ENCODE peak calls at places on chromosomes 7 and 10, in five cellular contexts. T is cardiac fibroblast, M is PC-3, S is AG09309, V is left lung. B is an unnamed sample.
A peak's percentile ranks its signal among the peaks of the same experiment; 100 is the strongest.

GRCh38 chr7:45219801-45220200 is 62.2 kb downstream of the RAMP3 start:
- DNase-seq in V (no peak), S (no peak), T (no peak), M (no peak), B (no peak)

GRCh38 chr7:110105840-110106239 is 985.1 kb upstream of the LRRN3 start:
- DNase-seq in T (no peak), V (no peak), S (no peak), M (no peak), B (no peak)

GRCh38 chr10:68330852-68331454 is 911 bp upstream of the HNRNPH3 start:
- DNase-seq in V (peak; percentile 66), M (no peak), S (no peak), T (peak; percentile 49), B (no peak)

GRCh38 chr10:42556931-42557330 is 81.4 kb downstream of the ZNF33B start:
- DNase-seq in V (no peak), T (no peak), M (no peak), S (no peak), B (no peak)

GRCh38 chr7:48035967-48036478 is 680 bp downstream of the C7orf57 start:
- DNase-seq in S (no peak), T (peak; percentile 31), M (peak; percentile 24), V (peak; percentile 88), B (no peak)

GRCh38 chr7:37390149-37390548 is 58.5 kb downstream of the ELMO1 start:
- DNase-seq in S (no peak), V (no peak), M (no peak), T (no peak), B (no peak)

GRCh38 chr10:101694674-101695403 is at the start of gene FBXW4:
- DNase-seq in V (peak; percentile 93), T (peak; percentile 34), M (peak; percentile 32), S (no peak), B (peak; percentile 55)

GRCh38 chr7:90180011-90180585 is 25.8 kb downstream of the STEAP1 start:
- DNase-seq in S (peak; percentile 41), V (no peak), T (peak; percentile 93), M (peak; percentile 55), B (peak; percentile 53)

GRCh38 chr10:34666008-34666700 is 148.9 kb downstream of the PARD3 start:
- DNase-seq in V (no peak), M (peak; percentile 100), T (peak; percentile 97), S (peak; percentile 86), B (peak; percentile 88)

GRCh38 chr10:132101529-132101928 is 35.8 kb downstream of the JAKMIP3 start:
- DNase-seq in T (no peak), V (peak; percentile 39), M (no peak), S (no peak), B (no peak)

GRCh38 chr10:29816801-29817558 is 182.2 kb upstream of the SVIL start:
- DNase-seq in S (no peak), T (no peak), M (no peak), V (no peak), B (no peak)

GRCh38 chr10:79024716-79025112 is 44.1 kb upstream of the ZMIZ1 start:
- DNase-seq in S (no peak), T (no peak), M (no peak), V (no peak), B (no peak)

GRCh38 chr10:78434886-78435285 is 401.2 kb downstream of the RPS24 start:
- DNase-seq in V (no peak), S (no peak), M (no peak), T (no peak), B (no peak)

GRCh38 chr7:92547579-92547978 is 19.0 kb downstream of the RBM48 start:
- DNase-seq in M (no peak), S (no peak), V (peak; percentile 42), T (peak; percentile 6), B (no peak)

GRCh38 chr10:784377-784758 is 94.9 kb upstream of the DIP2C start:
- DNase-seq in T (no peak), M (no peak), S (no peak), V (peak; percentile 68), B (no peak)

GRCh38 chr7:25849361-25850184 is 302.4 kb upstream of the NFE2L3 start:
- DNase-seq in S (no peak), T (peak; percentile 98), M (peak; percentile 38), V (no peak), B (no peak)

GRCh38 chr7:82164813-82165212 is 278.8 kb downstream of the CACNA2D1 start:
- DNase-seq in S (peak; percentile 60), T (peak; percentile 82), M (peak; percentile 58), V (no peak), B (peak; percentile 71)

GRCh38 chr7:151759591-151760042 is 117.3 kb downstream of the PRKAG2 start:
- DNase-seq in V (no peak), T (peak; percentile 72), M (peak; percentile 76), S (no peak), B (peak; percentile 70)

GRCh38 chr7:45224832-45225231 is 67.2 kb downstream of the RAMP3 start:
- DNase-seq in M (no peak), T (no peak), S (no peak), V (no peak), B (no peak)

DNA sequence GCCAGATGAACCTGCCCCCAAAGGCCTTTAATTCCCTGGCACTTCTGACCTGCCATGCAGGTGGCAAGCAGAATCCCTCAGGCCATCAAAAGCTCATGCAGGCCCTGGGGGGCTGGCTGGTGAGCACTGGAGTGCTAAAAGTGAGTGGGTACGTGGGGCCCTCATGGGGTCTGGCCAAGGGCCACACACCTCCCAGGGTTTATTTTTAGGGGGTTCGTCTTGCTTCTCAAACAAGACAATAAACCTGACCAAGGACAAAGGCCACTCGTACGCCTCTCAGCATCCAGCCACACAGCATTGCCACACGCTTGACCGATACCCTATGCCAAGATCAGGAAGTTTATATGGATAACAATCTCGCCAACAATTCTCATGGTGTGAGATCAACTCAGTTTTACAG is 33.1 kb upstream of the DOCK1 start:
- DNase-seq in S (no peak), M (no peak), T (no peak), V (no peak), B (no peak)
- TF ChIP-seq CTCF in S (no peak), M (no peak), T (no peak), V (no peak), B (no peak)

DNA sequence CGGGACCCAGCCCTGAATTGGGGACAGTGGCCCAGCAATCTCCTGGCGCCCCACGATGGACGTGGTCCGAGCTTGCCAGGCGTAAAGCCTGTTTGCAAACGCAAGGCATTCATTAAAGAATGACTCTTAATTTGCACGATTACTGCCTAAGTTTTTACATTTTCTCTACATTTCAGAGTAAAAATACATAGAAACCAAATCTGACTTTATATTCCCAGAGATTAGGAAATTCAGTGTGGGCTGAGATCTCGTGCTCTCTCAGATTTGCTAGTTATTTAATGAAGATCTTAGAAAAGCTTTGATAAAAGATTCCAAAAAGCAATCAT is 337 bp upstream of the CCDC3 start:
- DNase-seq in V (no peak), T (no peak), S (no peak), M (no peak), B (no peak)
- H3K4me3 ChIP-seq in V (peak overlapping the region; percentile 13), T (no peak overlapping the region), S (no peak overlapping the region), M (no peak overlapping the region), B (peak overlapping the region; percentile 46)

GRCh38 chr7:15168489-15168888 is 265.9 kb upstream of the DGKB start:
- DNase-seq in V (no peak), S (no peak), T (no peak), M (no peak), B (peak; percentile 3)
- TF ChIP-seq CTCF in V (no peak), S (peak; percentile 17), T (no peak), M (peak; percentile 24), B (peak; percentile 17)

GRCh38 chr7:116218051-116218645 is 7.8 kb downstream of the TES start:
- DNase-seq in T (peak; percentile 75), V (no peak), S (peak; percentile 86), M (peak; percentile 98), B (peak; percentile 45)

GRCh38 chr7:116216956-116217570 is 6.7 kb downstream of the TES start:
- DNase-seq in T (peak; percentile 52), M (peak; percentile 66), V (no peak), S (no peak), B (no peak)

GRCh38 chr7:116218747-116219146 is 8.4 kb downstream of the TES start:
- DNase-seq in S (no peak), M (no peak), V (no peak), T (no peak), B (no peak)

GRCh38 chr7:116222501-116222900 is 12.2 kb downstream of the TES start:
- DNase-seq in V (no peak), T (no peak), S (no peak), M (no peak), B (peak; percentile 79)

DNA sequence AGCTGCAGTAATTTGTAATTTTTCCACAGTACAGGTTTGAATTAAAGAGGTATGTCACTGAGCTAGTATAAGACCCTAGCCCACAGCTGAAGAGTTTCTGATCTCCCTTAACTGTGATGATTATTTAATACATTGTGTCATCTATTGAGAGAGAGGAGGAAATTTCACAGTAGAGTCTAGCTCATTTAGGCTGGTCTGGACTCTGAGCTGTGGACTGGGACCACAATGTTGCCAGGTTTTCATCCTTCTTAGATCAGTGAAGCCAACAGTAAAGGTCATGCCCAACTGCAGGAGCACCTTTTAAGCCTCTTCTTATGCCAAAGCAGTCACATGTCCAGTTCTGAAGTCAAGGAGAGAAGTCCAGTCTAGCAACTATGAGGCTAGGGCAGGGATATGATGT is 8.9 kb downstream of the TES start:
- DNase-seq in S (no peak), T (no peak), V (no peak), M (no peak), B (no peak)
- H3K4me3 ChIP-seq in S (no peak overlapping the region), T (no peak overlapping the region), V (no peak overlapping the region), M (peak overlapping the region; percentile 46), B (no peak overlapping the region)